ENCODE peak calls at places on chromosomes 12 and 14, in four cellular contexts. U, H, M and P are unnamed samples. For H3K9me3 and H3K4me1, the result is how much of the 10 kb centered on the place peaks cover.

GRCh38 chr12:45518516-45519235 is 210.8 kb upstream of the ARID2 start:
- DNase-seq in M (no peak), U (no peak), H (peak), P (peak)

GRCh38 chr12:26185532-26186320 is 9.6 kb upstream of the SSPN start:
- DNase-seq in U (no peak), M (no peak), H (no peak), P (no peak)

GRCh38 chr12:480831-481230 is 21.1 kb downstream of the B4GALNT3 start:
- DNase-seq in M (no peak), H (no peak), U (no peak), P (no peak)

GRCh38 chr12:89756638-89757321 is 48.1 kb upstream of the ATP2B1 start:
- DNase-seq in M (no peak), U (no peak), H (peak), P (peak)

GRCh38 chr12:107515446-107515958 is 170.1 kb upstream of the PWP1 start:
- DNase-seq in H (no peak), U (no peak), M (no peak), P (no peak)

GRCh38 chr14:33610121-33610520 is 340.8 kb downstream of the EGLN3 start:
- DNase-seq in U (no peak), M (no peak), H (no peak), P (no peak)

GRCh38 chr12:59041241-59042121 is 121.2 kb upstream of the LRIG3 start:
- DNase-seq in H (no peak), U (no peak), M (no peak), P (no peak)

GRCh38 chr12:130186101-130186465 is 23.8 kb downstream of the FZD10 start:
- DNase-seq in M (no peak), U (no peak), H (no peak), P (no peak)

GRCh38 chr12:83224012-83224411 is 537.3 kb downstream of the TMTC2 start:
- DNase-seq in M (no peak), U (no peak), H (no peak), P (no peak)

GRCh38 chr14:90384543-90384911 is 12.3 kb upstream of the CALM1 start:
- DNase-seq in H (peak), U (no peak), M (no peak), P (peak)

GRCh38 chr12:3226285-3226684 is 149.1 kb downstream of the TSPAN9 start:
- DNase-seq in M (no peak), H (no peak), U (no peak), P (no peak)

GRCh38 chr12:9049520-9050133 is 60.3 kb downstream of the KLRG1 start:
- DNase-seq in U (no peak), M (no peak), H (peak), P (peak)

DNA sequence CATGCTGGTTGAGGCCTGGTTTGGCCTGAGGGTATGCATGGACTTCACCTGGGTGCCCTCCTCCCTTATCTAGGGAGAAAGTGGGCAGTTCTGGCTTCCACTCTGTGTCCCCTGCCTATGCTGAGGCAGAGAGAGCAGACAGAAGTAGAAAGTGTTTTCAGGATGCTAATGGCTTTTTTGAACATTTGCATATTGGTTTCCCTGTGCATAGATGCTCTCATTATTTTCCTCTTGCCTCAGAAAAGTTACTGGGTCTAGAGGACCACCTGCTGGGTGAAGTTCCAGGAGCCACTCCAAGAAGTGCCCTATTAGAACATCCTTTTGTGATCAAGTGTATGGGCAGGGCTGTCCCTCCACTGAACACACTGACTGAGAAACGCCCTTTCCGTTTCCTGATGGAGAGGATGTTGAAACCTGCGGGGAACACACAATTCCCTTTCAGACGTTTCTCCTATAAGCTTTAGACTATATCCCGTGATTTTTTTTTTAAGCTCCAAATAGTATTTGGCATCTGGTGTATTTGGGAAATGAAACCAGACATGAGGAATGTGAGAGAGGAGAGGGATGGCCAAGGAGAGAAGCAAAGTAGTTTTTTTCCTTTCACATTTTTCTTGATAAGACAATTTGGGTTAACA is 66.6 kb downstream of the DAAM1 start:
- DNase-seq in H (no peak), U (no peak), M (no peak), P (no peak)
- H3K4me3 ChIP-seq in H (no peak), U (no peak), M (no peak), P (no peak)

GRCh38 chr12:108752387-108752786 is 21.1 kb upstream of the CORO1C start:
- DNase-seq in M (no peak), U (no peak), H (no peak), P (peak)
- H3K9me3 ChIP-seq in M (under half), U (under half), H (under half), P (under half)

DNA sequence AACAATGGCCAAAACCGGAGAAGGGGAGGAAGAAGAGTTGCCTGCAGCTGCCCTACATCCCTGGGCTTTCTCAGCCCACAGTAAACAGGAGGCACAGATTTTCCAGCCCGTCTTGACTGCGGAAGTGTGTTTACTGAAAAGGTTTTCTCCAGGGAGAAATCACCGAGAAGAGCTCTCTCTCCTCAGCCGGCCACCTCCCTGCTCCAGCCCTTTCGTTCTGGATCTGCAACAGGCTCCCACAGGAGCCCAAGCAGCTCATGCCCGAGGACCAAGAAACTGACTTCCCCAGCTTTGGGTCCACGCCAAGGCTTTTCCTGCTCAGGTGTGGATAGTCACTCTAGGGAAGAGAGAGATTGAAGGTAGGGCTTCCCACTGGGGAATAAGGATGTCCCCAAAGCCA is 61.7 kb downstream of the BCL11B start:
- DNase-seq in U (peak), M (no peak), H (no peak), P (no peak)
- H3K4me1 ChIP-seq in U (under half), M (under half), H (half or more), P (under half)

GRCh38 chr12:68933564-68933893 is 558 bp upstream of the CPM start:
- DNase-seq in H (no peak), U (no peak), M (peak), P (no peak)

GRCh38 chr12:68934392-68934791 is 1.4 kb upstream of the CPM start:
- DNase-seq in M (no peak), U (no peak), H (no peak), P (no peak)

GRCh38 chr12:68930178-68930577 is 2.8 kb downstream of the CPM start:
- DNase-seq in M (no peak), U (no peak), H (no peak), P (no peak)

GRCh38 chr12:68932701-68933563 is at the start of gene CPM:
- DNase-seq in U (peak), H (peak), M (peak), P (peak)

DNA sequence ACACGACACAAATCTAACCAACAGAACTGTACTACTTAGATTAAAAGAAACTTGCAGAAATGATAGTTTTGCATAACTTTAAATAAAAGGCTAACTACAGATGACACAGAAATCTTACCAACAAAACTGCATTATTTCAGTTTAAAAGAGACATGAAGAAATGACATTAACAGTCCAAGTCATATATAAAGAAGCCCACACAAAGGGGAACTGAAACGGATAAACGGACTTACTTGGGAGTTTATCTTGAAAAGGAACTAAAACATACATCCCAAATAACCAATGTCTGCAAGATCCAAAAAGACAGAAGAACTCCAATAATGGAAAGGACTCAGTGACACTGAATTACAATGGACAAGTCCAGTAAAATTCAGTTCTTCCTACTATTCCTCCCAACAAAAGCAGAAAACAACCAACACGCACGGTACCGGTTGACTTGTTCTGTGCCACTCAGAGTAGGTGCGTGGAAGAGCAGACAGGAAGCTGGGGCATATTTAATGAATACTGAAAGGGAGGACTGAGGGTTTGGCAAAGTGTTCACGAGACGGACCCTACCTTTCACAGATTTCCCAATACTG is 759 bp downstream of the CPM start:
- DNase-seq in U (no peak), M (peak), H (no peak), P (peak)
- H3K4me3 ChIP-seq in U (peak), M (peak), H (peak), P (peak)

DNA sequence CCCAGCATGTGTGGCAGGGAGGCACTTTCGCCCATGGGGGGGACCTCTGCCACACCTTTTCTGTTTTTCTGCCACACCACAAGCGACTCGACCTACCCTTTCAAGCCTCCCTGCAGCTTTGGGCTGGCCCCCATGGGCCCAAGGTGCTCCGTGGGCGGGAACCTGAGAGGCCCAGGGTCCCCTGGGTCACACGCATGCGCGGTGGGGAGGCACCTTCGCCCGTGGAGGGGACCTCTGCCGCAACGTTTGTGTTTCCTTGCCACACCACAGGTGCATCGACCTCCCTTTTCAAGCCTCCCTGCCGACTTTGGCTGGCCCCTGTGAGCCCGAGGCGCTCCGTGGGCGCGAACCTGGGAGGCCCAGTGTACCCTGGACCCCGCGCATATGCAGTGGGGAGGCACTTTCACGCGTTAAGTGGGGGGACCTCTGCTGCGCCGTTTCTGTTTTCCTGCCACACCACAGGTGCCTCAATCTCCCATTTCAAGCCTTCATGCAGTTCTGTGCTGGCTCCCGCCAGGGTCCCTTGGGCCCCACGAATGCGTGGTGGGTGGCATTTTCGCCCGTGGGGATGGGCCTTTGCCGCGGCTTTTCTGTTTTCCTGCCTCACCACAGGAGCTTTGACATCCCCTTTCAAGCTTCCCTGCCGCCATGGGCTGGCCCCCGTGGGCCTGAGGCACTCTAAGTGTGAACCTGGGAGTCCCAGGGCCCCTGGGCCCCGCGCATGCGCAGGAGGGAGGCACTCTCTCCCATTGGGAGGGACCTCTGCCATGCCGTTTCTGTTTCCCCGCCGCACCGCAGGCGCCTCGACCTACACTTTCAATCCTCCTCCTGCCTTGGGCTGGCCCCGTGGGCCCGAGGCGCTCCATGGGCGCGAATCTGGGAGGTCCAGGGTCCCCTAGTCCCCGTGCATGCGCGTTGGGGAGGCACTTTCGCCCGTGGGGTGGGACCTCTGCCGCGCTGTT is 332.2 kb downstream of the ALG10 start:
- DNase-seq in U (no peak), M (no peak), H (no peak), P (no peak)
- H3K9me3 ChIP-seq in U (under half), M (half or more), H (under half), P (under half)

DNA sequence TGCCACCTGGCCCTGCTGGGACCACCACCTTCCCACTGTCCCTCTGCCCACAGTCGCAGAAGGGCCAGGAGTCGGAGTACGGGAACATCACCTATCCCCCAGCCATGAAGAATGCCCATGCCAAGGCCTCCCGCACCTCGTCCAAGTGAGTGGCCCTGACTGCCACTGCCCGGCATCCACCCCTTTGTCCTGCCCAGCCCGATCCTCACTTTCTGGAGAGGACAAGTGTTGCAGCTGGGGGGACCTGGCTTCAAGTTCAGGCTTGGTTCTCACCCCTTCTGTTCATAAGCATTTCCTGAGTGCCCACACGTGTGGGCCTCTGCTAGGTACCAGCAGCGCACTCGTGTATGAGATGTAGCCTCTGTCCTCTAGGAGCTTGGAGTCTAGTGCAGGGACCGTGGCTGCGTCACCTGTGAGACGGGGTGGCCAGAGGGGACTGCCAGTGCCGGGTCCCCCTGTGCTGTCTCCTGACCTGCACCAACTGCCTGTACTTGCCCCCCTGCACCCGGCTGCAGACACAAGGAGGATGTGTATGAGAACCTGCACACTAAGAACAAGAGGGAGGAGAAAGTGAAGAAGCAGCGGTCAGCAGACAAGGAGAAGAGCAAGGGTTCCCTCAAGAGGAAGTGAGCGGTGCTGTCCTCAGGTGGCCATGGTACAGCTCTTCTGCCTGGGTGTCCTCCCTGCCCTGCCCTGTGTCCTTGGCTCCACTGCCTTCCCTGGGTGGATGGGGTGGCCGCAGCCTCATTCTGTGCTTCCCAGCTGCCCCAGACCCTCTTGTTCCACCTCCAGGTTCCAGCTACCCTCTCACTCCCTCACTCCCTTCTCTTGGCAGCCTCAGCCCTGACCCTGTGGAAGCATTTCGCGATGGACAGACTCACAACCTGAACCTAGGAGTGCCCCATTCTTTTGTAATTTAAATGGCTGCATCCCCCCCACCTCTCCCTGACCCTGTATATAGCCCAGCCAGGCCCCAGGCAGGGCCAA is 9.4 kb downstream of the PTPN6 start:
- DNase-seq in U (no peak), M (no peak), H (no peak), P (peak)
- H3K4me1 ChIP-seq in U (under half), M (under half), H (half or more), P (under half)

GRCh38 chr12:106030210-106031175 is 108.3 kb downstream of the NUAK1 start:
- DNase-seq in M (no peak), H (no peak), U (no peak), P (no peak)
- H3K4me3 ChIP-seq in M (no peak), H (no peak), U (no peak), P (no peak)

GRCh38 chr14:105850853-105851581 is 324.6 kb downstream of the TMEM121 start:
- DNase-seq in H (no peak), U (peak), M (no peak), P (no peak)
- H3K9me3 ChIP-seq in H (under half), U (under half), M (half or more), P (under half)

GRCh38 chr12:49720214-49720613 is 13.0 kb upstream of the FMNL3 start:
- DNase-seq in H (no peak), M (no peak), U (no peak), P (no peak)
- H3K4me1 ChIP-seq in H (under half), M (under half), U (under half), P (under half)